ENCODE peak calls at places on chromosomes 3 and 15, in seven cellular contexts. D is heart right ventricle, G is neuronal stem cell, Z is esophagus squamous epithelium, F is Panc1, Y is tibial artery, O is right atrium auricular region. B is an unnamed sample.

GRCh38 chr15:40873625-40874561 is at the start of gene RHOV:
- DNase-seq in D (no peak), G (peak; percentile 48), Z (no peak), F (no peak), Y (peak; percentile 34), O (no peak), B (peak; percentile 94)

GRCh38 chr3:39096775-39097174 is 10.7 kb downstream of the GORASP1 start:
- DNase-seq in D (no peak), G (no peak), Z (no peak), F (no peak), Y (no peak), O (no peak), B (peak; percentile 23)

GRCh38 chr3:18445421-18446066 is 20.4 kb upstream of the SATB1 start:
- DNase-seq in D (no peak), G (no peak), Z (no peak), F (no peak), Y (no peak), O (no peak), B (no peak)

GRCh38 chr3:136838641-136839555 is 20.0 kb downstream of the SLC35G2 start:
- DNase-seq in D (no peak), G (no peak), Z (no peak), F (no peak), Y (no peak), O (no peak), B (no peak)

GRCh38 chr15:100775581-100776185 is 103.9 kb upstream of the ALDH1A3 start:
- DNase-seq in D (no peak), G (no peak), Z (no peak), F (no peak), Y (no peak), O (peak; percentile 36), B (no peak)

GRCh38 chr3:59876533-59877062 is 826.8 kb upstream of the CFAP20DC start:
- DNase-seq in D (no peak), G (no peak), Z (no peak), F (no peak), Y (no peak), O (no peak), B (no peak)

GRCh38 chr3:58217209-58217811 is 6.5 kb upstream of the DNASE1L3 start:
- DNase-seq in D (peak; percentile 75), G (peak; percentile 75), Z (peak; percentile 12), F (peak; percentile 79), Y (peak; percentile 77), O (peak; percentile 89), B (peak; percentile 67)

GRCh38 chr15:101168463-101168824 is 83.4 kb downstream of the CHSY1 start:
- DNase-seq in D (no peak), G (no peak), Z (no peak), F (no peak), Y (peak; percentile 66), O (no peak), B (no peak)

GRCh38 chr3:27228805-27229204 is 140.4 kb downstream of the NEK10 start:
- DNase-seq in D (no peak), G (no peak), Z (no peak), F (no peak), Y (no peak), O (no peak), B (peak; percentile 51)

GRCh38 chr15:33699691-33700447 is 268.4 kb upstream of the CHRM5 start:
- DNase-seq in D (no peak), G (no peak), Z (no peak), F (no peak), Y (no peak), O (no peak), B (peak; percentile 33)

GRCh38 chr3:52495777-52496602 is 852 bp downstream of the STAB1 start:
- DNase-seq in D (no peak), G (no peak), Z (no peak), F (no peak), Y (no peak), O (peak; percentile 81), B (no peak)

GRCh38 chr3:73349657-73350056 is 275.1 kb downstream of the PDZRN3 start:
- DNase-seq in D (peak; percentile 20), G (no peak), Z (no peak), F (no peak), Y (no peak), O (no peak), B (no peak)

GRCh38 chr15:34520566-34520965 is 62.9 kb downstream of the GOLGA8B start:
- DNase-seq in D (no peak), G (no peak), Z (no peak), F (no peak), Y (no peak), O (no peak), B (no peak)

GRCh38 chr3:141334627-141335250 is 33.6 kb upstream of the ZBTB38 start:
- DNase-seq in D (no peak), G (no peak), Z (no peak), F (no peak), Y (no peak), O (no peak), B (no peak)

GRCh38 chr3:126517291-126517951 is at the start of gene UROC1:
- DNase-seq in D (no peak), G (no peak), Z (no peak), F (no peak), Y (no peak), O (no peak), B (peak; percentile 49)

GRCh38 chr15:90221251-90221900 is 12.4 kb downstream of the CIB1 start:
- DNase-seq in D (peak; percentile 76), G (no peak), Z (no peak), F (no peak), Y (peak; percentile 83), O (peak; percentile 82), B (peak; percentile 95)

GRCh38 chr3:120894285-120894684 is 13.7 kb upstream of the STXBP5L start:
- DNase-seq in D (no peak), G (no peak), Z (no peak), F (no peak), Y (no peak), O (no peak), B (peak; percentile 4)

DNA sequence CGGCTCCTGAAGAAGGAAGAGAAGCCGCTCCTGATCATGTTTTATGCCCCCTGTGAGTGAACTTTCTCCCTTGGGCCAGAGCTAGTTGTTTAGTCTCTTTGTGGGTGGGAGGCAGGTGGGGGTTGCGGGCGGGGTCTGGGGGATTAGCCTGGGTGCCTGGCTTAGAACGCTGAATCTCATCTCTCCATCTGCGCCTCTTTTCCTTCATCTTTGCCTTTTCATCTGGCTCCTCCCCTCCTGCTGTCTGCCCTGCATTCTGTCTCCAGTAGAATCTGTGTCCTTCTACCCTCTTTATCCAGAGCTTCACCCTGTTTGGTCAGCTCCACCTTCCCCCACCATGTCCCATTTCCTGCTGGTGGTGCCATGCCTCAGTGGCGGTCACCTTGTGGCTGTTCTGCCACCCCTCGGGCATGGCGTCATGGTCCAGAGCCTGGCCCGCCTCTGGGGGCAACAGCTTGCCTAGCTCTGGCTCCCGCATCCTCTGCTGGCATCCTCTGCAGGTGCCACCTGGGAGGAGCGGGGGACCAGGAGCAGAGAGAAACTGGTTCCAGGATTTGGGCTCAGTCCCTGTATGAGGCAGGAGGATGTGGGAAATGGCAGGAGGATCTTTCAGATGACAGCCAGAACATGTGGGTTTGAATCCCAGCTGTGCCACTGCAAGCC is 44.3 kb downstream of the PDIA5 start:
- DNase-seq in D (no peak), G (no peak), Z (no peak), F (no peak), Y (no peak), O (no peak), B (no peak)
- H3K36me3 ChIP-seq in D (peaks cover 93% of the 10 kb centered on the region), G (no peaks in the 10 kb centered on the region), Z (peaks cover 10% of the 10 kb centered on the region), F (peaks cover 8% of the 10 kb centered on the region), Y (peaks cover 10% of the 10 kb centered on the region), O (peaks cover 15% of the 10 kb centered on the region), B (peaks cover 12% of the 10 kb centered on the region)

GRCh38 chr3:192747746-192748145 is 20.4 kb upstream of the FGF12 start:
- DNase-seq in D (no peak), G (no peak), Z (no peak), F (no peak), Y (no peak), O (no peak), B (no peak)

GRCh38 chr3:192751148-192751547 is 23.8 kb upstream of the FGF12 start:
- DNase-seq in D (no peak), G (no peak), Z (no peak), F (no peak), Y (no peak), O (no peak), B (no peak)

GRCh38 chr3:192750201-192750600 is 22.9 kb upstream of the FGF12 start:
- DNase-seq in D (no peak), G (no peak), Z (no peak), F (no peak), Y (no peak), O (no peak), B (no peak)

GRCh38 chr3:192747145-192747544 is 19.8 kb upstream of the FGF12 start:
- DNase-seq in D (no peak), G (no peak), Z (no peak), F (no peak), Y (no peak), O (no peak), B (peak; percentile 30)

DNA sequence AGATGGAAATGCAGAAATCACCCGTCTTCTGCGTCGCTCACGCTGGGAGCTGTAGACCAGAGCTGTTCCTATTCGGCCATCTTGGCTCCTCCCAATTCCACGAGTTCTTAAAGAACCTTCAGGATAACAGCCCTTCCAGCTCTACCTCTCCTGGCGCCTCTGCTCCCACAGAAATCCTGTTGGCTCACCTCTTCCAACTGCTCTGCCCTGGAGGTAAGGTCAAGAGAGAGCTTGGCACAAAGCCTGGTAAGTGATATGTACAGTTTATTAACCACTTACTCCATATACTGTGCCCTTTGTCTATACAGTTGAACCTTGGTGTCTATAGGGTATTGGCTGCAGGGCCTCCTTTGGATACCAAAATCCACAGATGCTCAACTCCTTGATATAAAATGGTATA is 17.8 kb upstream of the FGF12 start:
- DNase-seq in D (no peak), G (no peak), Z (no peak), F (no peak), Y (no peak), O (no peak), B (no peak)
- H3K36me3 ChIP-seq in D (no peaks in the 10 kb centered on the region), G (no peaks in the 10 kb centered on the region), Z (no peaks in the 10 kb centered on the region), F (no peaks in the 10 kb centered on the region), Y (no peaks in the 10 kb centered on the region), O (no peaks in the 10 kb centered on the region), B (no peaks in the 10 kb centered on the region)

DNA sequence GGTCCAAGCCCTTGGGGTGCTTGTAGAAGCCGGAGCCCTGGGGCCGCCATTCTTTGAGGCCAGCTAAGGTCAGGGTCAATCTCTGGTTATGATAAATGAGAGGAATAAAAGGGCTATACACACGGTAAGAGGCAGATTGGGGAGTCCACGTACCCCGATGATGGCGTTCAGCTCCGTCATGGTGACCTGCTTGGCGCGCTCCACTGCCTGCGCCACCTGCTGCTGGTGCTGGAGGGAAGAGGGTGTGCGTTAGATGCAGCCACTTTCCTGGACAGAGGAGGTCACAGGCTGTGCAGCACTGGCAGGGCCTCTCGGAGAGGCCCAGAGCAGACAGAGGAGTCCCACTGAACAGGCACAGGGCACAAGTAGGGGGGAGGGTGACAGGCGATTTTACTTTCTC is 23.3 kb downstream of the TLE3 start:
- DNase-seq in D (no peak), G (no peak), Z (no peak), F (no peak), Y (no peak), O (no peak), B (no peak)
- H3K36me3 ChIP-seq in D (peaks cover 94% of the 10 kb centered on the region), G (peaks cover 31% of the 10 kb centered on the region), Z (peaks cover 57% of the 10 kb centered on the region), F (peaks cover 26% of the 10 kb centered on the region), Y (peaks cover 46% of the 10 kb centered on the region), O (peaks cover 64% of the 10 kb centered on the region), B (peaks cover 41% of the 10 kb centered on the region)

DNA sequence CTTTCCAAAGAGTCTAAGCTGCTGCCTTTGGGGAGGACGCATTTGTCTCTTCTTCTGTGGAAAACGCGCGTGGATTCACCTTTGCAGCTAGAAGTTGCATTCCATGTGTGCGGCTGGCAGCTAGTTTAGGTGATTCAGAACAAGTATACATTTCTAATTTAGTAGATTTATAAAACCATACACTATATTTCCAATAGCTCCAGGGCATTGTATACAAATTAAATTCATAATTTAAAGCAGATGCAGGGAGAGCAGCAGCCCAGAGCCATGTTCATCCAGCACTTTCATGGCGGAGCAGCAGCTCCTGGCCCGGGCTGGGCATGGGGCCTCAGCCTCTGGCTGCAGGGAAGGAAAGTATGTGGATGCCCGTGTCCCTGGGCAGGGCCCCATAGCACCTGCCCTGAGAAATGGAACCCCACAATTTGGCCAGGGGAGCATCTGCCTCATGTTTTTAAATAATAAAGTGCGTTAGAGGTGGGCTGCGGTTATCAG is 42.8 kb upstream of the SEC22A start:
- DNase-seq in D (no peak), G (no peak), Z (no peak), F (no peak), Y (no peak), O (no peak), B (no peak)
- H3K36me3 ChIP-seq in D (peaks cover 87% of the 10 kb centered on the region), G (no peaks in the 10 kb centered on the region), Z (no peaks in the 10 kb centered on the region), F (no peaks in the 10 kb centered on the region), Y (peaks cover 26% of the 10 kb centered on the region), O (peaks cover 44% of the 10 kb centered on the region), B (peaks cover 25% of the 10 kb centered on the region)

B was measured in H7.